ENCODE peak calls at places on chromosome 1, in four cellular contexts. F is fibroblast of pulmonary artery, W is KBM-7, J is aorta. Z is an unnamed sample.

GRCh38 chr1:82534996-82535395 is 734.3 kb downstream of the ADGRL2 start:
- DNase-seq in W (no peak), F (peak), J (no peak), Z (no peak)

GRCh38 chr1:15153184-15153841 is at the start of gene TMEM51:
- DNase-seq in W (peak), F (peak), J (peak), Z (peak)

GRCh38 chr1:232183802-232184201 is 446.1 kb downstream of the SIPA1L2 start:
- DNase-seq in W (no peak), J (no peak), F (no peak), Z (no peak)

GRCh38 chr1:14924012-14924452 is 229.5 kb upstream of the TMEM51 start:
- DNase-seq in F (peak), W (no peak), J (peak), Z (peak)

GRCh38 chr1:117671781-117672501 is 66.1 kb downstream of the TENT5C start:
- DNase-seq in J (peak), F (peak), W (peak), Z (no peak)

GRCh38 chr1:246760426-246761347 is 36.5 kb downstream of the SCCPDH start:
- DNase-seq in W (no peak), F (no peak), J (no peak), Z (no peak)

GRCh38 chr1:237527761-237528160 is 363.0 kb downstream of the ZP4 start:
- DNase-seq in F (peak), J (no peak), W (no peak), Z (no peak)

GRCh38 chr1:207519505-207520399 is 23.8 kb downstream of the CR1 start:
- DNase-seq in J (no peak), W (no peak), F (no peak), Z (no peak)

GRCh38 chr1:219459321-219460105 is 153.4 kb downstream of the ZC3H11B start:
- DNase-seq in F (no peak), J (no peak), W (no peak), Z (no peak)

GRCh38 chr1:45753248-45754037 is 3.0 kb upstream of the IPP start:
- DNase-seq in F (no peak), W (peak), J (no peak), Z (no peak)

GRCh38 chr1:65170511-65171142 is 22.6 kb downstream of the AK4 start:
- DNase-seq in W (peak), J (peak), F (peak), Z (peak)

GRCh38 chr1:178694923-178695525 is 30.0 kb upstream of the RALGPS2 start:
- DNase-seq in J (no peak), W (no peak), F (peak), Z (no peak)

GRCh38 chr1:226624526-226624925 is 76.0 kb downstream of the STUM start:
- DNase-seq in W (no peak), F (no peak), J (peak), Z (no peak)

GRCh38 chr1:59549903-59550302 is 253.0 kb downstream of the FGGY start:
- DNase-seq in W (no peak), F (peak), J (peak), Z (no peak)

GRCh38 chr1:219917851-219918466 is 10.4 kb downstream of the SLC30A10 start:
- DNase-seq in W (no peak), F (peak), J (no peak), Z (no peak)